ENCODE peak calls at places on chromosomes 2 and 18, in nine cellular contexts. H is NCI-H1105 treated with DMSO at 0.1 percent for 48 hours; X is SK-MEL-5; B is H7; O is lung; I is HEK293T; F is activated CD8-positive, alpha-beta T cell treated with anti-CD3 and anti-CD28 coated beads for 36 hours; A is GM10248; T is fibroblast of lung. K is an unnamed sample.

GRCh38 chr2:150075831-150076230 is 411.6 kb downstream of the RND3 start:
- DNase-seq in F (no peak), I (no peak), B (no peak), X (no peak), T (peak), A (no peak), H (no peak), O (no peak), K (no peak)

GRCh38 chr2:120622886-120623753 is 112.5 kb upstream of the GLI2 start:
- DNase-seq in A (no peak), T (no peak), F (no peak), O (no peak), H (no peak), X (no peak), I (no peak), B (peak), K (no peak)

GRCh38 chr2:192208848-192209247 is 14.1 kb upstream of the TMEFF2 start:
- DNase-seq in F (no peak), O (no peak), A (no peak), X (no peak), T (peak), B (no peak), H (no peak), I (no peak), K (no peak)

GRCh38 chr18:75057169-75057789 is 151.7 kb downstream of the PTGR3 start:
- DNase-seq in B (no peak), T (no peak), O (no peak), H (no peak), F (no peak), A (no peak), X (no peak), I (no peak), K (no peak)

GRCh38 chr2:127087780-127088495 is 19.0 kb downstream of the BIN1 start:
- DNase-seq in X (no peak), T (no peak), I (no peak), B (no peak), O (no peak), F (no peak), A (no peak), H (no peak), K (no peak)

GRCh38 chr2:30645081-30645744 is 162.0 kb downstream of the CAPN13 start:
- DNase-seq in B (no peak), T (no peak), I (no peak), F (no peak), O (no peak), A (no peak), H (no peak), X (no peak), K (no peak)

GRCh38 chr18:47868744-47869143 is 61.7 kb downstream of the SMAD2 start:
- DNase-seq in I (no peak), B (no peak), F (no peak), O (no peak), X (no peak), H (no peak), T (no peak), A (no peak), K (no peak)

GRCh38 chr2:54787760-54788366 is 64.4 kb downstream of the EML6 start:
- DNase-seq in H (no peak), A (no peak), O (no peak), X (no peak), F (no peak), I (no peak), B (no peak), T (no peak), K (no peak)

GRCh38 chr2:109423556-109424359 is 190.0 kb downstream of the SEPTIN10 start:
- DNase-seq in F (no peak), T (no peak), O (no peak), X (no peak), I (no peak), B (peak), A (no peak), H (no peak), K (no peak)

GRCh38 chr18:37398248-37398920 is 167.2 kb downstream of the CELF4 start:
- DNase-seq in O (no peak), X (peak), H (no peak), I (no peak), F (no peak), T (no peak), A (no peak), B (no peak), K (no peak)

GRCh38 chr2:18074476-18074875 is 196.0 kb downstream of the KCNS3 start:
- DNase-seq in B (no peak), I (no peak), H (no peak), X (no peak), T (peak), A (no peak), O (no peak), F (no peak), K (no peak)

GRCh38 chr18:63131106-63131943 is 188.2 kb downstream of the BCL2 start:
- DNase-seq in B (peak), O (no peak), H (peak), A (no peak), X (peak), T (peak), F (peak), I (peak), K (peak)

GRCh38 chr2:26002617-26003310 is 20.5 kb upstream of the KIF3C start:
- DNase-seq in O (peak), X (no peak), I (no peak), A (no peak), F (no peak), T (no peak), B (no peak), H (no peak), K (no peak)

GRCh38 chr18:3675446-3675845 is 225.5 kb downstream of the TGIF1 start:
- DNase-seq in T (peak), F (no peak), B (no peak), A (no peak), I (no peak), O (no peak), X (no peak), H (no peak), K (no peak)

GRCh38 chr2:142142595-142142994 is 11.8 kb upstream of the LRP1B start:
- DNase-seq in O (no peak), F (no peak), H (peak), B (no peak), A (no peak), T (no peak), X (no peak), I (no peak), K (no peak)

GRCh38 chr2:136051725-136052048 is 66.3 kb upstream of the DARS1 start:
- DNase-seq in X (no peak), O (no peak), I (no peak), T (no peak), H (no peak), F (no peak), A (no peak), B (no peak), K (peak)

GRCh38 chr2:96108578-96109561 is 7.5 kb downstream of the ADRA2B start:
- DNase-seq in A (no peak), I (no peak), X (no peak), O (no peak), T (no peak), B (peak), F (no peak), H (no peak), K (no peak)

GRCh38 chr2:26535663-26536275 is 57.8 kb upstream of the OTOF start:
- DNase-seq in H (no peak), X (no peak), B (no peak), F (no peak), I (no peak), O (no peak), T (no peak), A (no peak), K (no peak)

GRCh38 chr18:21741511-21742322 is 1.1 kb downstream of the MIB1 start:
- DNase-seq in A (peak), O (no peak), B (no peak), X (peak), H (peak), I (peak), F (peak), T (peak), K (no peak)

GRCh38 chr2:216392018-216392562 is 19.8 kb upstream of the MARCHF4 start:
- DNase-seq in A (no peak), B (no peak), T (no peak), I (no peak), X (no peak), H (no peak), O (no peak), F (no peak), K (no peak)

GRCh38 chr2:235573331-235574221 is 79.7 kb downstream of the AGAP1 start:
- DNase-seq in B (no peak), I (no peak), O (no peak), F (no peak), A (no peak), H (no peak), T (no peak), X (no peak), K (no peak)